ENCODE peak calls at places on chromosome 15, in eight cellular contexts. L, P, A, S, Y, R, T and Q are unnamed samples.

GRCh38 chr15:39393575-39394335 is 187.1 kb upstream of the THBS1 start:
- DNase-seq in Y (no peak), P (no peak), A (no peak), R (no peak), T (no peak), S (no peak), L (no peak), Q (no peak)

GRCh38 chr15:93485922-93486327 is 396.9 kb upstream of the RGMA start:
- DNase-seq in Y (no peak), A (no peak), T (no peak), R (no peak), P (peak), S (no peak), L (no peak), Q (no peak)

GRCh38 chr15:85886345-85886935 is 91.7 kb upstream of the KLHL25 start:
- DNase-seq in R (no peak), P (no peak), L (no peak), T (no peak), A (no peak), Y (no peak), S (no peak), Q (no peak)

GRCh38 chr15:88256261-88257230 is at the start of gene NTRK3:
- DNase-seq in T (no peak), P (peak), R (no peak), Y (no peak), L (peak), A (peak), S (peak), Q (no peak)

GRCh38 chr15:84892786-84893307 is 8.4 kb downstream of the SLC28A1 start:
- DNase-seq in R (no peak), A (no peak), T (no peak), S (no peak), P (no peak), L (no peak), Y (no peak), Q (no peak)

GRCh38 chr15:34241376-34242350 is 16.8 kb downstream of the EMC4 start:
- DNase-seq in P (peak), Y (peak), L (peak), S (no peak), R (no peak), A (no peak), T (peak), Q (peak)

GRCh38 chr15:38531509-38531908 is 33.1 kb downstream of the RASGRP1 start:
- DNase-seq in R (no peak), Y (no peak), P (peak), A (peak), S (no peak), T (no peak), L (peak), Q (no peak)

GRCh38 chr15:39887211-39887610 is 32.9 kb downstream of the GPR176 start:
- DNase-seq in Y (no peak), T (no peak), R (no peak), A (no peak), S (no peak), L (no peak), P (no peak), Q (no peak)

GRCh38 chr15:92693922-92694331 is 38.4 kb upstream of the FAM174B start:
- DNase-seq in A (peak), Y (no peak), P (no peak), L (no peak), T (no peak), R (no peak), S (no peak), Q (no peak)

GRCh38 chr15:51917493-51917892 is 54.1 kb downstream of the LEO1 start:
- DNase-seq in L (no peak), S (no peak), Y (no peak), P (no peak), R (peak), T (no peak), A (peak), Q (no peak)

GRCh38 chr15:42731461-42731860 is 5.5 kb downstream of the CDAN1 start:
- DNase-seq in P (no peak), R (no peak), S (no peak), L (no peak), A (no peak), T (no peak), Y (no peak), Q (no peak)

GRCh38 chr15:48066456-48066855 is 54.3 kb upstream of the SLC24A5 start:
- DNase-seq in S (no peak), L (no peak), Y (no peak), P (no peak), T (no peak), A (no peak), R (no peak), Q (no peak)

GRCh38 chr15:78312551-78312950 is 13.1 kb upstream of the SKIC8 start:
- DNase-seq in A (no peak), S (no peak), P (no peak), L (no peak), R (no peak), T (no peak), Y (no peak), Q (no peak)

GRCh38 chr15:77504871-77505270 is 84.2 kb downstream of the HMG20A start:
- DNase-seq in S (no peak), L (no peak), Y (no peak), A (no peak), P (no peak), R (no peak), T (no peak), Q (no peak)

GRCh38 chr15:75213768-75214221 is 12.1 kb downstream of the C15orf39 start:
- DNase-seq in A (no peak), T (no peak), S (no peak), Y (no peak), R (no peak), P (no peak), L (no peak), Q (no peak)

GRCh38 chr15:100464256-100464655 is 64.5 kb downstream of the CERS3 start:
- DNase-seq in P (no peak), A (no peak), Y (no peak), S (no peak), L (no peak), T (no peak), R (no peak), Q (no peak)

GRCh38 chr15:58555168-58556027 is 123.6 kb downstream of the LIPC start:
- DNase-seq in L (no peak), S (no peak), R (no peak), P (no peak), Y (no peak), T (no peak), A (no peak), Q (no peak)

GRCh38 chr15:90910441-90911301 is 7.6 kb downstream of the MAN2A2 start:
- DNase-seq in T (no peak), S (no peak), A (no peak), Y (no peak), L (no peak), P (no peak), R (no peak), Q (no peak)

GRCh38 chr15:80580107-80580506 is 115.0 kb upstream of the ABHD17C start:
- DNase-seq in T (no peak), A (peak), L (no peak), S (no peak), R (no peak), P (peak), Y (no peak), Q (no peak)

GRCh38 chr15:80234883-80235282 is 17.1 kb downstream of the CTXND1 start:
- DNase-seq in A (no peak), S (no peak), L (peak), T (peak), R (no peak), Y (no peak), P (no peak), Q (peak)